ENCODE peak calls at places on chromosomes 6 and 20, in eight cellular contexts. One of them, this sample, is unnamed.

GRCh38 chr6:52994789-52995078 is 350 bp downstream of the GSTA4 start:
- DNase-seq in neuronal stem cell: no peak
- DNase-seq in upper lobe of right lung: peak
- DNase-seq in endodermal cell: no peak
- DNase-seq in CD4-positive, alpha-beta memory T cell: no peak
- DNase-seq in HepG2: no peak
- DNase-seq in CD8-positive, alpha-beta T cell: peak
- DNase-seq in astrocyte: no peak
- DNase-seq in this sample: peak

GRCh38 chr6:3825331-3825831 is 23.8 kb upstream of the FAM50B start:
- DNase-seq in neuronal stem cell: no peak
- DNase-seq in upper lobe of right lung: peak
- DNase-seq in endodermal cell: peak
- DNase-seq in CD4-positive, alpha-beta memory T cell: no peak
- DNase-seq in HepG2: peak
- DNase-seq in CD8-positive, alpha-beta T cell: no peak
- DNase-seq in astrocyte: no peak
- DNase-seq in this sample: peak

GRCh38 chr6:21305827-21306469 is 287.6 kb upstream of the SOX4 start:
- DNase-seq in neuronal stem cell: no peak
- DNase-seq in upper lobe of right lung: no peak
- DNase-seq in endodermal cell: no peak
- DNase-seq in CD4-positive, alpha-beta memory T cell: no peak
- DNase-seq in HepG2: peak
- DNase-seq in CD8-positive, alpha-beta T cell: no peak
- DNase-seq in astrocyte: peak
- DNase-seq in this sample: no peak

GRCh38 chr6:153263489-153263888 is 132.4 kb upstream of the RGS17 start:
- DNase-seq in neuronal stem cell: no peak
- DNase-seq in upper lobe of right lung: no peak
- DNase-seq in endodermal cell: no peak
- DNase-seq in CD4-positive, alpha-beta memory T cell: no peak
- DNase-seq in HepG2: no peak
- DNase-seq in CD8-positive, alpha-beta T cell: no peak
- DNase-seq in astrocyte: no peak
- DNase-seq in this sample: no peak

GRCh38 chr20:23517719-23518118 is 26.8 kb downstream of the CST8 start:
- DNase-seq in neuronal stem cell: no peak
- DNase-seq in upper lobe of right lung: no peak
- DNase-seq in endodermal cell: no peak
- DNase-seq in CD4-positive, alpha-beta memory T cell: no peak
- DNase-seq in HepG2: no peak
- DNase-seq in CD8-positive, alpha-beta T cell: no peak
- DNase-seq in astrocyte: no peak
- DNase-seq in this sample: no peak

GRCh38 chr6:35017461-35018183 is 123.5 kb downstream of the TCP11 start:
- DNase-seq in neuronal stem cell: no peak
- DNase-seq in upper lobe of right lung: peak
- DNase-seq in endodermal cell: peak
- DNase-seq in CD4-positive, alpha-beta memory T cell: no peak
- DNase-seq in HepG2: no peak
- DNase-seq in CD8-positive, alpha-beta T cell: no peak
- DNase-seq in astrocyte: no peak
- DNase-seq in this sample: no peak

GRCh38 chr20:53413188-53413631 is 180.4 kb downstream of the ZNF217 start:
- DNase-seq in neuronal stem cell: peak
- DNase-seq in upper lobe of right lung: peak
- DNase-seq in endodermal cell: peak
- DNase-seq in CD4-positive, alpha-beta memory T cell: peak
- DNase-seq in HepG2: peak
- DNase-seq in CD8-positive, alpha-beta T cell: peak
- DNase-seq in astrocyte: no peak
- DNase-seq in this sample: no peak

GRCh38 chr6:13535306-13535705 is 39.1 kb upstream of the SIRT5 start:
- DNase-seq in neuronal stem cell: no peak
- DNase-seq in upper lobe of right lung: no peak
- DNase-seq in endodermal cell: no peak
- DNase-seq in CD4-positive, alpha-beta memory T cell: no peak
- DNase-seq in HepG2: no peak
- DNase-seq in CD8-positive, alpha-beta T cell: no peak
- DNase-seq in astrocyte: peak
- DNase-seq in this sample: no peak

GRCh38 chr6:149566372-149567193 is at the start of gene GINM1:
- DNase-seq in neuronal stem cell: no peak
- DNase-seq in upper lobe of right lung: peak
- DNase-seq in endodermal cell: peak
- DNase-seq in CD4-positive, alpha-beta memory T cell: peak
- DNase-seq in HepG2: peak
- DNase-seq in CD8-positive, alpha-beta T cell: peak
- DNase-seq in astrocyte: peak
- DNase-seq in this sample: peak

GRCh38 chr6:13303668-13304017 is 24.7 kb downstream of the TBC1D7 start:
- DNase-seq in neuronal stem cell: no peak
- DNase-seq in upper lobe of right lung: peak
- DNase-seq in endodermal cell: no peak
- DNase-seq in CD4-positive, alpha-beta memory T cell: no peak
- DNase-seq in HepG2: no peak
- DNase-seq in CD8-positive, alpha-beta T cell: no peak
- DNase-seq in astrocyte: peak
- DNase-seq in this sample: no peak

GRCh38 chr6:53752440-53752839 is 42.4 kb upstream of the LRRC1 start:
- DNase-seq in neuronal stem cell: no peak
- DNase-seq in upper lobe of right lung: no peak
- DNase-seq in endodermal cell: no peak
- DNase-seq in CD4-positive, alpha-beta memory T cell: no peak
- DNase-seq in HepG2: no peak
- DNase-seq in CD8-positive, alpha-beta T cell: no peak
- DNase-seq in astrocyte: no peak
- DNase-seq in this sample: no peak

GRCh38 chr6:94196891-94197290 is 777.5 kb upstream of the EPHA7 start:
- DNase-seq in neuronal stem cell: no peak
- DNase-seq in upper lobe of right lung: no peak
- DNase-seq in endodermal cell: no peak
- DNase-seq in CD4-positive, alpha-beta memory T cell: no peak
- DNase-seq in HepG2: no peak
- DNase-seq in CD8-positive, alpha-beta T cell: no peak
- DNase-seq in astrocyte: no peak
- DNase-seq in this sample: no peak

GRCh38 chr6:47426524-47427302 is 50.9 kb upstream of the CD2AP start:
- DNase-seq in neuronal stem cell: no peak
- DNase-seq in upper lobe of right lung: no peak
- DNase-seq in endodermal cell: no peak
- DNase-seq in CD4-positive, alpha-beta memory T cell: no peak
- DNase-seq in HepG2: no peak
- DNase-seq in CD8-positive, alpha-beta T cell: no peak
- DNase-seq in astrocyte: no peak
- DNase-seq in this sample: no peak

DNA sequence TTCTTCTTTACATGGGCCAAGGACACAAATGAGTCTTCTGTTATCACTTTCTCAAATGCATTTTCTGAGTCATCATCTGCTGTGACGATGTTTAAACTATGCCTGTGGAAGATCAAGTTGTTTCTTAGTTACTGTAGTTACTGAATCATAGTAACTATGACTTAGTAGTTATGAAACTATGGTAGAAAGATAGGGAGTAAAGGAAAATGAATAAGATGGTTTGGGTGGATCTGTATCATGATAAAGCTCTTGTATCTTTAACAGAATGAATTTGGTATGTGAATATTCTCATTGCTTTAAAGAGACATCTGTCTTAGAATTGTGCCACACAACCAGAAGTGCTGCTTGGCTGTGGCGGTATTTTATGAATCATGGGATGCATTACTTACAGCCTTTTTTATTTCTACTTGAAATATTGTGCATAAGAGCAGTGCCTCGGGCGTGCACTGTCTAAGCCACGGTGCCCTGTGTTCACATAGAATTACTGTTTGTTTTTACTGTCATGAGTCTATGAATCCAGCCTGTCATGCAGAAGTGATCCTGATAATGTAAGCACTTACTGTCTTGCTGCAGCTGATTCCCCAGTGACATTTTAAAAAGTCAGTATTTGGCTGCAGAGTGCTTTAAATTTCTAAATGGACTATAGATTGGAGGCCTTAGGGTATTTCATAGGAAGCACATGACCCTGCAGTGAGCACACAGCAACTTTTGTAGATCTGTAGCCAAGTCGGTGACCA is 215.2 kb downstream of the TMEM242 start:
- DNase-seq in neuronal stem cell: no peak
- DNase-seq in upper lobe of right lung: no peak
- DNase-seq in endodermal cell: no peak
- DNase-seq in CD4-positive, alpha-beta memory T cell: no peak
- DNase-seq in HepG2: no peak
- DNase-seq in CD8-positive, alpha-beta T cell: no peak
- DNase-seq in astrocyte: peak
- DNase-seq in this sample: no peak
- H3K27ac ChIP-seq in neuronal stem cell: no peak
- H3K27ac ChIP-seq in upper lobe of right lung: no peak
- H3K27ac ChIP-seq in endodermal cell: no peak
- H3K27ac ChIP-seq in CD4-positive, alpha-beta memory T cell: no peak
- H3K27ac ChIP-seq in HepG2: no peak
- H3K27ac ChIP-seq in CD8-positive, alpha-beta T cell: no peak
- H3K27ac ChIP-seq in astrocyte: peak
- H3K27ac ChIP-seq in this sample: no peak

GRCh38 chr20:49891486-49891885 is 23.8 kb downstream of the SPATA2 start:
- DNase-seq in neuronal stem cell: no peak
- DNase-seq in upper lobe of right lung: no peak
- DNase-seq in endodermal cell: peak
- DNase-seq in CD4-positive, alpha-beta memory T cell: no peak
- DNase-seq in HepG2: no peak
- DNase-seq in CD8-positive, alpha-beta T cell: no peak
- DNase-seq in astrocyte: no peak
- DNase-seq in this sample: no peak

GRCh38 chr20:49896204-49896603 is 19.1 kb downstream of the SPATA2 start:
- DNase-seq in neuronal stem cell: no peak
- DNase-seq in upper lobe of right lung: no peak
- DNase-seq in endodermal cell: no peak
- DNase-seq in CD4-positive, alpha-beta memory T cell: no peak
- DNase-seq in HepG2: no peak
- DNase-seq in CD8-positive, alpha-beta T cell: no peak
- DNase-seq in astrocyte: no peak
- DNase-seq in this sample: no peak

GRCh38 chr20:49892260-49893216 is 22.8 kb downstream of the SPATA2 start:
- DNase-seq in neuronal stem cell: no peak
- DNase-seq in upper lobe of right lung: no peak
- DNase-seq in endodermal cell: no peak
- DNase-seq in CD4-positive, alpha-beta memory T cell: no peak
- DNase-seq in HepG2: no peak
- DNase-seq in CD8-positive, alpha-beta T cell: no peak
- DNase-seq in astrocyte: no peak
- DNase-seq in this sample: no peak

GRCh38 chr20:49893242-49894072 is 21.9 kb downstream of the SPATA2 start:
- DNase-seq in neuronal stem cell: no peak
- DNase-seq in upper lobe of right lung: no peak
- DNase-seq in endodermal cell: no peak
- DNase-seq in CD4-positive, alpha-beta memory T cell: no peak
- DNase-seq in HepG2: no peak
- DNase-seq in CD8-positive, alpha-beta T cell: no peak
- DNase-seq in astrocyte: no peak
- DNase-seq in this sample: no peak

DNA sequence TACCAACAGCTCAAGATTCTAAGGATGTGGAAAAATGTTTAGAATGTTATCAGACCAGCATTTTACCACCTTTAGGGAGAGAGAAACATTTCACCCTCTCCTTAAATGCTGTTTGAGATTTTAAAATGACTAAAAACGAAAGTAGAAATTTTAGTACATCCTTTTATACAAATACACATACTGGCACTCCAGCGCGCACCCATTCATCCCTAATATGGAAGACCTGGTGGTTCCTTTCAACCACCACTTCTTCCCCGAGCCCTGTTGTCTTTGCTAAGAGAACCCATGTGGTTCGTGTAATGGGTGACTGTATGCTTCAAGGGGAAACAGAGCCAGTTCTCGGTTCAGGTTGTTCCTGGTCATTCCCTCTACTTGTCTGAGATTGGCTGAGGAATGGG is 21.3 kb downstream of the SPATA2 start:
- DNase-seq in neuronal stem cell: no peak
- DNase-seq in upper lobe of right lung: no peak
- DNase-seq in endodermal cell: no peak
- DNase-seq in CD4-positive, alpha-beta memory T cell: no peak
- DNase-seq in HepG2: no peak
- DNase-seq in CD8-positive, alpha-beta T cell: no peak
- DNase-seq in astrocyte: no peak
- DNase-seq in this sample: no peak
- H3K27ac ChIP-seq in neuronal stem cell: no peak
- H3K27ac ChIP-seq in upper lobe of right lung: peak
- H3K27ac ChIP-seq in endodermal cell: no peak
- H3K27ac ChIP-seq in CD4-positive, alpha-beta memory T cell: no peak
- H3K27ac ChIP-seq in HepG2: no peak
- H3K27ac ChIP-seq in CD8-positive, alpha-beta T cell: no peak
- H3K27ac ChIP-seq in astrocyte: no peak
- H3K27ac ChIP-seq in this sample: peak

DNA sequence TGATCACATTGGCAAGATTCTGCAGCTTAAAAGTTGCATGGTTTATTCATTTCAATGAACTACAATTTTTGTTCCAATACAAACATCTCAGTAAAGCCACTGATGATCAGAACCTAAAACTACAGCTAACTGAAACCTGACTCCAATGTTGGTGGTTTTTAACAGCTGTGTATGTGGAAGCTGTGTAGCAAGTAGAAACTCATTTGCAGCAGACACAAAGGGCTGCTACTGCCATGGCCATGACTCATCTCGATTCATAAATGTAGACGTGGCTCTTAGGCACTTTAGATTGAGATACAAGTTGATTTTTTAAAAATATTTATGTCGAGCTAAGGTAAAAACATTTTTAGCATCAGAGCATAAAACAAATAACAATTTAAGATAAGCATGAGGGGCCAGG is 19.5 kb upstream of the MAP3K4 start:
- DNase-seq in neuronal stem cell: no peak
- DNase-seq in upper lobe of right lung: no peak
- DNase-seq in endodermal cell: no peak
- DNase-seq in CD4-positive, alpha-beta memory T cell: no peak
- DNase-seq in HepG2: no peak
- DNase-seq in CD8-positive, alpha-beta T cell: no peak
- DNase-seq in astrocyte: peak
- DNase-seq in this sample: no peak
- H3K27ac ChIP-seq in neuronal stem cell: no peak
- H3K27ac ChIP-seq in upper lobe of right lung: no peak
- H3K27ac ChIP-seq in endodermal cell: no peak
- H3K27ac ChIP-seq in CD4-positive, alpha-beta memory T cell: no peak
- H3K27ac ChIP-seq in HepG2: no peak
- H3K27ac ChIP-seq in CD8-positive, alpha-beta T cell: no peak
- H3K27ac ChIP-seq in astrocyte: peak
- H3K27ac ChIP-seq in this sample: no peak

DNA sequence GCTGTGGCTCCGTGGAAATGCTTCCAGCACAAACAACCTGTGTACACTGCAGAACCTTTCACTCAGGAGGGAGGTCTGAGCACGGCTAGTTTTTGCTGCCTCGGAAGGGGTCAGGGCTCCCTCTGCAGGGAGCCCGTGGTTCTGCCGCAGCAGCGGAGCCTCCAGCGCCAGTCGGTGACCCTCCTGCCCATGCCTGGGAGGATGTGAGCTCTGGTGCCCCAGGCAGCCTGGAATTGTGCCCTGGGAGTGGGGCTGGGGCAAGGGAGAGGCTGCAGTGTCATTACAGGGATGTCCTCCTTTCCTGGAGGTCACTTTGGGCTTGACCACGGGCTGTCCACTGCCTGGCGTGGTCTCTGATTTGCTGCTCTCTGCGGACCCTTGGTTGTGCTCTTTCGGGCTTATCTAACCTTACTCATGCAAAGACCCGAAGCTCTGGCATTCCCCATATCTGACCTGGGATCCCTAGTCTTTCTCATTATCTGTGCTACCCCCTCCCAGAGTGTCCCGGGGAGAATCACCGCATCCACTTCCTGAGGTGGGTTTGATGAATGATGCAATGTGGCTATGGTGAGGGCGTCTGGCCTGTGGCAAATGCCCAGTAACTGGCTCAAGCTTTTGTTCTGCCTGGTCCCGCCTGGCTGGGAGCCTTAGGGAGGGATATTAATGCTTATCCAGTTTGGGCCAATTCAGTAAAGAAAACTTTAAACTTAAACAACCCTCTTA is 59.5 kb upstream of the TAGAP start:
- DNase-seq in neuronal stem cell: peak
- DNase-seq in upper lobe of right lung: peak
- DNase-seq in endodermal cell: peak
- DNase-seq in CD4-positive, alpha-beta memory T cell: peak
- DNase-seq in HepG2: peak
- DNase-seq in CD8-positive, alpha-beta T cell: peak
- DNase-seq in astrocyte: no peak
- DNase-seq in this sample: peak
- H3K27ac ChIP-seq in neuronal stem cell: no peak
- H3K27ac ChIP-seq in upper lobe of right lung: no peak
- H3K27ac ChIP-seq in endodermal cell: no peak
- H3K27ac ChIP-seq in CD4-positive, alpha-beta memory T cell: peak
- H3K27ac ChIP-seq in HepG2: no peak
- H3K27ac ChIP-seq in CD8-positive, alpha-beta T cell: no peak
- H3K27ac ChIP-seq in astrocyte: no peak
- H3K27ac ChIP-seq in this sample: no peak

This sample was measured in substantia nigra.